ENCODE peak calls at places on chromosomes 5 and 9, in nine cellular contexts. H is dorsolateral prefrontal cortex, I is cardiac muscle cell, N is transverse colon, K is cardiac fibroblast, A is nephron progenitor cell, S is fibroblast of pulmonary artery, Z is gastrocnemius medialis, G is endothelial cell. C is an unnamed sample.

GRCh38 chr9:123660691-123661090 is 269.2 kb downstream of the DENND1A start:
- DNase-seq in I (no peak), G (no peak), Z (no peak), K (peak), S (no peak), A (no peak), N (no peak), H (no peak), C (peak)

GRCh38 chr9:79524266-79524665 is 47.5 kb upstream of the TLE4 start:
- DNase-seq in S (no peak), N (no peak), H (no peak), A (no peak), Z (no peak), I (peak), G (no peak), K (peak), C (no peak)

GRCh38 chr5:134708301-134708700 is 30.0 kb upstream of the CAMLG start:
- DNase-seq in K (no peak), G (no peak), H (no peak), S (peak), N (no peak), A (no peak), I (peak), Z (no peak), C (no peak)

GRCh38 chr9:36110434-36110833 is 26.1 kb upstream of the GLIPR2 start:
- DNase-seq in N (no peak), K (no peak), H (no peak), Z (no peak), A (no peak), I (peak), S (no peak), G (no peak), C (no peak)

GRCh38 chr9:126704157-126704941 is 90.6 kb downstream of the LMX1B start:
- DNase-seq in S (peak), Z (no peak), I (peak), N (no peak), A (no peak), G (peak), K (peak), H (peak), C (no peak)

GRCh38 chr5:172583931-172584511 is 57.0 kb upstream of the NEURL1B start:
- DNase-seq in S (peak), I (peak), H (no peak), G (no peak), Z (peak), K (no peak), N (no peak), A (no peak), C (no peak)

GRCh38 chr5:160978944-160979343 is 126.9 kb upstream of the ATP10B start:
- DNase-seq in Z (no peak), A (no peak), K (no peak), S (no peak), N (no peak), I (no peak), G (no peak), H (no peak), C (no peak)

GRCh38 chr9:22170162-22170932 is 161.2 kb upstream of the CDKN2B start:
- DNase-seq in Z (no peak), A (no peak), I (peak), N (no peak), G (no peak), H (no peak), K (peak), S (peak), C (no peak)

GRCh38 chr9:129164246-129164930 is 13.7 kb downstream of the IER5L start:
- DNase-seq in N (peak), Z (no peak), I (peak), H (no peak), S (peak), A (no peak), K (peak), G (no peak), C (no peak)

GRCh38 chr5:159993194-159993593 is 15.7 kb upstream of the TTC1 start:
- DNase-seq in N (no peak), A (no peak), Z (no peak), G (no peak), H (no peak), K (no peak), I (no peak), S (no peak), C (no peak)

GRCh38 chr5:40615586-40616193 is 64.0 kb upstream of the PTGER4 start:
- DNase-seq in S (peak), G (no peak), Z (no peak), I (peak), K (peak), H (no peak), N (no peak), A (no peak), C (no peak)

GRCh38 chr9:100534401-100534800 is 43.5 kb upstream of the CAVIN4 start:
- DNase-seq in I (no peak), K (no peak), Z (no peak), H (no peak), N (no peak), A (no peak), S (no peak), G (no peak), C (no peak)

GRCh38 chr5:154850255-154851062 is at the start of gene FAXDC2:
- DNase-seq in K (peak), Z (peak), A (peak), I (peak), H (peak), G (peak), N (peak), S (peak), C (no peak)

GRCh38 chr9:135410421-135410820 is 69.2 kb upstream of the PPP1R26 start:
- DNase-seq in G (no peak), Z (no peak), H (no peak), S (no peak), A (no peak), K (no peak), I (no peak), N (no peak), C (no peak)

GRCh38 chr5:42168091-42168670 is 243.1 kb downstream of the FBXO4 start:
- DNase-seq in A (no peak), I (no peak), G (no peak), K (no peak), Z (no peak), H (no peak), N (no peak), S (no peak), C (no peak)

GRCh38 chr5:179549973-179550510 is 312 bp upstream of the RUFY1 start:
- DNase-seq in A (no peak), S (no peak), H (peak), K (no peak), Z (peak), N (no peak), I (no peak), G (no peak), C (no peak)

GRCh38 chr9:84266087-84266561 is 74.4 kb downstream of the SLC28A3 start:
- DNase-seq in A (no peak), H (no peak), Z (no peak), K (no peak), I (no peak), G (peak), S (no peak), N (no peak), C (no peak)

GRCh38 chr5:84218546-84218945 is 166.1 kb downstream of the EDIL3 start:
- DNase-seq in Z (no peak), S (no peak), N (no peak), I (no peak), H (no peak), A (no peak), G (no peak), K (no peak), C (no peak)

GRCh38 chr5:173001229-173001841 is 17.8 kb downstream of the ATP6V0E1 start:
- DNase-seq in G (no peak), I (no peak), A (no peak), Z (no peak), N (no peak), K (no peak), S (no peak), H (no peak), C (no peak)

GRCh38 chr9:125043148-125043547 is 100.2 kb downstream of the SCAI start:
- DNase-seq in Z (no peak), S (no peak), A (no peak), G (no peak), N (no peak), K (no peak), I (no peak), H (no peak), C (no peak)

GRCh38 chr5:176670449-176670848 is 23.2 kb downstream of the TSPAN17 start:
- DNase-seq in H (no peak), A (no peak), K (no peak), N (no peak), I (no peak), Z (no peak), S (no peak), G (no peak), C (no peak)

GRCh38 chr9:32394381-32395049 is 10.1 kb downstream of the ACO1 start:
- DNase-seq in H (no peak), I (no peak), K (peak), N (no peak), A (no peak), G (no peak), S (no peak), Z (no peak), C (no peak)

GRCh38 chr5:56637321-56637920 is 177.9 kb upstream of the MAP3K1 start:
- DNase-seq in G (no peak), N (no peak), K (peak), Z (no peak), A (no peak), H (no peak), S (peak), I (peak), C (no peak)

GRCh38 chr5:138784590-138784989 is 31.4 kb downstream of the CTNNA1 start:
- DNase-seq in G (no peak), N (no peak), I (peak), Z (no peak), H (no peak), K (peak), A (no peak), S (peak), C (no peak)

GRCh38 chr9:24351258-24351657 is 194.4 kb downstream of the IZUMO3 start:
- DNase-seq in I (no peak), S (no peak), A (no peak), Z (no peak), N (no peak), K (no peak), H (no peak), G (no peak), C (no peak)

GRCh38 chr5:132466453-132467291 is 23.9 kb downstream of the IRF1 start:
- DNase-seq in K (peak), A (no peak), H (no peak), N (peak), G (peak), Z (no peak), S (peak), I (peak), C (no peak)

GRCh38 chr5:139655727-139656271 is 7.7 kb downstream of the CXXC5 start:
- DNase-seq in I (no peak), H (no peak), K (peak), S (no peak), N (no peak), G (peak), Z (no peak), A (peak), C (no peak)

GRCh38 chr9:32723801-32724200 is 59.5 kb upstream of the TMEM215 start:
- DNase-seq in I (peak), Z (no peak), H (no peak), N (no peak), G (no peak), K (no peak), A (no peak), S (peak), C (no peak)

GRCh38 chr5:164449460-164449859 is 944.0 kb downstream of the MAT2B start:
- DNase-seq in N (no peak), S (no peak), Z (no peak), I (no peak), A (no peak), G (no peak), K (no peak), H (no peak), C (no peak)

GRCh38 chr9:114275246-114275994 is 47.5 kb upstream of the ORM1 start:
- DNase-seq in N (no peak), Z (no peak), I (no peak), G (no peak), S (peak), A (no peak), H (peak), K (peak), C (peak)

GRCh38 chr5:637581-638450 is 25.7 kb downstream of the CEP72 start:
- DNase-seq in Z (no peak), I (no peak), S (no peak), G (no peak), H (no peak), A (no peak), N (no peak), K (no peak), C (no peak)

GRCh38 chr5:62322484-62322883 is 16.5 kb downstream of the KIF2A start:
- DNase-seq in Z (no peak), I (no peak), G (no peak), K (no peak), N (no peak), H (no peak), A (no peak), S (no peak), C (no peak)

GRCh38 chr5:166961028-166961427 is 1330.4 kb upstream of the WWC1 start:
- DNase-seq in S (no peak), K (peak), G (no peak), H (no peak), Z (no peak), N (no peak), I (no peak), A (no peak), C (no peak)

DNA sequence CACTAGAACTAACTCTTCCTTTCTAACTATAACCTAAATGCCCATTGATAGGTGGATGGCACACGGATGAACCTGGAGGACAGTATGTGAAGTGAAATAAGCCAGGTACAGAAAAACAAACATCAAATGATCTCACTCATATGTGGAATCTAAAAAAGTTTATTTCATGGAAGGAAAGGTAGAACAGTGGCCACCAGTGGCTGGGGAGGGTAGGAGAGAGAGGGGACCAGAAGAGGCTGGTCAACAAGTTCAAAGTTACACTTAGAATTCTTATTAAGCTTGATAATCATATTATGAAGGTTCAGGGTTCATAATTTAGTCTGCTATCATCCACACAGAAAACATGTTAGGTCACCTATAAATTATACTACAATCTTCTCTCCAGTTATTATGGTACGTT is 107.6 kb upstream of the SLC12A2 start:
- DNase-seq in N (no peak), K (no peak), S (no peak), Z (no peak), H (no peak), I (no peak), G (no peak), A (no peak), C (no peak)
- TF ChIP-seq CTCF in N (no peak), K (no peak), S (no peak), Z (no peak), H (no peak), I (no peak), G (no peak), A (no peak), C (no peak)

GRCh38 chr5:113510836-113511451 is 2.5 kb upstream of the YTHDC2 start:
- DNase-seq in H (no peak), K (peak), N (no peak), S (peak), Z (no peak), I (peak), A (no peak), G (no peak), C (no peak)
- TF ChIP-seq CTCF in H (peak), K (peak), N (peak), S (peak), Z (no peak), I (peak), A (peak), G (no peak), C (no peak)

GRCh38 chr5:136016945-136017530 is 11.8 kb upstream of the TGFBI start:
- DNase-seq in H (peak), N (no peak), A (no peak), K (peak), Z (no peak), I (peak), G (no peak), S (peak), C (no peak)
- TF ChIP-seq CTCF in H (no peak), N (no peak), A (no peak), K (no peak), Z (no peak), I (no peak), G (no peak), S (no peak), C (no peak)

GRCh38 chr9:133421615-133422542 is at the start of gene ADAMTS13:
- DNase-seq in N (no peak), H (no peak), G (no peak), Z (no peak), A (no peak), S (no peak), K (no peak), I (no peak), C (no peak)

GRCh38 chr9:133419005-133419404 is 1.2 kb upstream of the REXO4 start:
- DNase-seq in N (peak), K (no peak), S (no peak), I (no peak), Z (no peak), G (no peak), H (no peak), A (no peak), C (no peak)

GRCh38 chr9:133415107-133415506 is 2.7 kb downstream of the REXO4 start:
- DNase-seq in K (no peak), S (no peak), I (no peak), Z (no peak), A (no peak), N (no peak), G (no peak), H (no peak), C (no peak)

GRCh38 chr9:133420392-133420827 is 1.8 kb upstream of the ADAMTS13 start:
- DNase-seq in K (no peak), Z (no peak), H (no peak), I (no peak), S (no peak), G (no peak), N (no peak), A (no peak), C (no peak)

DNA sequence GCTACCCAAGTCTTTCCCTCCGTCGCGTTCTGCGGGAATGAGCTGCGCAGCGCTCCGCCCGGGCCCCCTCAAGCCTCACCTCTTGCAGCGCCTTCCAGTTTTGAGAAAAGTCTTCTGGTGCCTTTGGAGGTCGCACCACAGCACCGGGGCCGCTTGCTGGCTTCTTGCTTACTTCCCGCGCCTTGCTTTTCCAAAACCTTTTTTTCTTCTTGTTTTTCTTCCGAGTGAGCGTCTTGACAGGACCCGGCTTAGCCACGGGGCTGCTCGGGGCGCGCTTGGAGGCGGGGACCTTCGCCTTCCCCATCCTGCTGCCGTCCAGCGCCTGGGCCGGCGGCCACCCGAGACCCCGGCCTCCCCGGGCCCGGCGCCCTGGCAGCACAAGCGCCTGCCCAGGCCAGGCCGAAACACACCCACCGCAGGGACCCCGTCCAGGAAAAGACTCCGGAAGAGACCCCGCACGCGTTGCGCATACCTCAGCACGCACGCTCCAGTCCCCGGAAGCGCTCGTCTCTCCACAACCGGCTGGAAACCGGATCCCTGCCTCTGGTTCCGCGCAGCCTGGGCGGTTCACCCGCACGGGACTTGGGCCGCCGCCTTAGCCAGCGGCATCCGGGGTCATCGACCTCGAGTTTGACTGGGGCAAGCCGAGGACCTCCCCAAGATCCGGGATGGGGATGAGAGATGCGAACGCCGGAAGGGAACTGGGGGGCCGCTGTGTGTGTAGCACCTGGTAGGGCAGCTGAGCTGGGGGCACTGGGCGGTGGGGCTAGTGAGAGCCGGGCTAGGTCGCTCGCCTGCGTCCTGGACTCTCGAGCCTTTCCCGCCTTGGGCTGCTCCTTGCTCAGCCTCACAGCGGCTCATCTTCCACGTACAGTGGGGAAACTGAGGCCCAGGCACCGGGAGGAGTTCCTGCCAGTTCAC is at the start of gene REXO4:
- DNase-seq in K (peak), N (peak), H (peak), A (peak), I (peak), Z (peak), G (peak), S (peak), C (peak)
- TF ChIP-seq CTCF in K (no peak), N (no peak), H (no peak), A (no peak), I (no peak), Z (no peak), G (no peak), S (no peak), C (no peak)

DNA sequence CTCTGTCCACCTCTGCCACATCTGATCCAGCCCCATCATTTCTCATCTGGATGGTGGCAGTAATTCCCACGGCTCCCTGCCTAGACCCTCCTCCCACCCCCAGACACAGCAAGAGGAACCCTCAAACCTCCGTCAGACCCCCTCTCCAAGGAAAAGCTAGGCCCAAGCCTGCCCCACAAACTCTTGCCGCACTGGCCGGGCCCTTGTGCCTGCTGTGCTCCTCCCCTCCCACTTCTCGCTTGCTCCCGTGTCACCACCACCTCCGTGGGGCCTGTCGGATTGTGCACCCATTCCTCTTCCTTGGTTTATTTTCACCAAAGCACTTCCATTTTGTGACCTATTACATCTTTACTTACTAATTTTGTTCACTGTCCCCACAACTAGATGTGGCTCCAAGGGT is 14.2 kb downstream of the BARX1 start:
- DNase-seq in K (no peak), S (no peak), H (no peak), Z (no peak), I (no peak), A (no peak), N (no peak), G (no peak), C (no peak)
- TF ChIP-seq CTCF in K (no peak), S (no peak), H (no peak), Z (no peak), I (no peak), A (no peak), N (no peak), G (no peak), C (no peak)

C was measured in glutamatergic neuron.